ENCODE peak calls at places on chromosomes 1 and 21, in eight cellular contexts. R is fibroblast of lung; V is endothelial cell; Z is RWPE1; M is IMR-90; Y is dorsolateral prefrontal cortex; Q is AG04450; E is CD8-positive, alpha-beta T cell. B is an unnamed sample.

GRCh38 chr1:10515627-10516026 is 40.9 kb downstream of the PEX14 start:
- DNase-seq in R (no peak), V (no peak), Z (no peak), M (no peak), Y (no peak), Q (no peak), E (no peak), B (peak)

GRCh38 chr1:241021286-241021685 is 335.7 kb downstream of the RGS7 start:
- DNase-seq in R (no peak), V (no peak), Z (no peak), M (no peak), Y (no peak), Q (no peak), E (no peak), B (no peak)

GRCh38 chr1:236851871-236852270 is 56.8 kb downstream of the MTR start:
- DNase-seq in R (peak), V (no peak), Z (no peak), M (peak), Y (no peak), Q (no peak), E (no peak), B (peak)

GRCh38 chr1:10646347-10646861 is 150.0 kb downstream of the CASZ1 start:
- DNase-seq in R (peak), V (no peak), Z (peak), M (peak), Y (no peak), Q (peak), E (no peak), B (peak)

GRCh38 chr21:45559216-45560105 is 17.2 kb upstream of the SLC19A1 start:
- DNase-seq in R (no peak), V (no peak), Z (no peak), M (no peak), Y (peak), Q (no peak), E (no peak), B (no peak)

GRCh38 chr1:13948851-13949490 is 249.0 kb downstream of the PRDM2 start:
- DNase-seq in R (no peak), V (no peak), Z (no peak), M (no peak), Y (no peak), Q (no peak), E (no peak), B (no peak)

GRCh38 chr1:59638172-59638800 is 176.5 kb upstream of the HOOK1 start:
- DNase-seq in R (peak), V (peak), Z (no peak), M (peak), Y (no peak), Q (peak), E (no peak), B (no peak)

GRCh38 chr1:24475700-24476099 is 26.9 kb upstream of the RCAN3 start:
- DNase-seq in R (no peak), V (no peak), Z (no peak), M (no peak), Y (no peak), Q (no peak), E (no peak), B (no peak)

GRCh38 chr1:116001739-116002487 is 25.6 kb downstream of the SLC22A15 start:
- DNase-seq in R (no peak), V (no peak), Z (no peak), M (no peak), Y (no peak), Q (no peak), E (no peak), B (peak)

GRCh38 chr1:79749607-79750006 is 743.1 kb upstream of the ADGRL4 start:
- DNase-seq in R (no peak), V (no peak), Z (no peak), M (no peak), Y (no peak), Q (no peak), E (no peak), B (peak)

GRCh38 chr1:59502009-59502691 is 205.3 kb downstream of the FGGY start:
- DNase-seq in R (peak), V (no peak), Z (peak), M (no peak), Y (no peak), Q (no peak), E (no peak), B (peak)

GRCh38 chr1:79633456-79633855 is 626.9 kb upstream of the ADGRL4 start:
- DNase-seq in R (peak), V (no peak), Z (peak), M (peak), Y (no peak), Q (peak), E (no peak), B (peak)

GRCh38 chr1:152904688-152905440 is 3.5 kb upstream of the IVL start:
- DNase-seq in R (no peak), V (no peak), Z (no peak), M (no peak), Y (no peak), Q (no peak), E (no peak), B (no peak)

GRCh38 chr1:110185181-110185580 is 24.9 kb upstream of the KCNC4 start:
- DNase-seq in R (no peak), V (no peak), Z (no peak), M (no peak), Y (no peak), Q (no peak), E (no peak), B (no peak)

GRCh38 chr1:107535091-107535490 is 394.3 kb downstream of the NTNG1 start:
- DNase-seq in R (no peak), V (no peak), Z (no peak), M (no peak), Y (no peak), Q (no peak), E (no peak), B (no peak)

GRCh38 chr1:19955529-19956170 is 23.8 kb downstream of the PLA2G2A start:
- DNase-seq in R (no peak), V (no peak), Z (no peak), M (no peak), Y (no peak), Q (no peak), E (no peak), B (no peak)

GRCh38 chr1:8197493-8198282 is 120.2 kb upstream of the SLC45A1 start:
- DNase-seq in R (peak), V (no peak), Z (peak), M (peak), Y (no peak), Q (peak), E (no peak), B (peak)

GRCh38 chr21:44865561-44866280 is 7.8 kb downstream of the PTTG1IP start:
- DNase-seq in R (no peak), V (no peak), Z (no peak), M (no peak), Y (no peak), Q (no peak), E (no peak), B (no peak)

GRCh38 chr21:38979271-38980196 is 173.8 kb downstream of the ETS2 start:
- DNase-seq in R (peak), V (no peak), Z (no peak), M (peak), Y (no peak), Q (no peak), E (no peak), B (peak)

GRCh38 chr1:18282851-18283600 is 175.4 kb downstream of the IGSF21 start:
- DNase-seq in R (no peak), V (no peak), Z (no peak), M (no peak), Y (no peak), Q (no peak), E (no peak), B (no peak)

GRCh38 chr1:31765041-31765467 is 914 bp upstream of the ADGRB2 start:
- DNase-seq in R (no peak), V (peak), Z (no peak), M (peak), Y (peak), Q (no peak), E (no peak), B (no peak)

GRCh38 chr1:116485071-116485735 is 85.6 kb downstream of the CD58 start:
- DNase-seq in R (peak), V (peak), Z (peak), M (peak), Y (peak), Q (peak), E (peak), B (peak)

DNA sequence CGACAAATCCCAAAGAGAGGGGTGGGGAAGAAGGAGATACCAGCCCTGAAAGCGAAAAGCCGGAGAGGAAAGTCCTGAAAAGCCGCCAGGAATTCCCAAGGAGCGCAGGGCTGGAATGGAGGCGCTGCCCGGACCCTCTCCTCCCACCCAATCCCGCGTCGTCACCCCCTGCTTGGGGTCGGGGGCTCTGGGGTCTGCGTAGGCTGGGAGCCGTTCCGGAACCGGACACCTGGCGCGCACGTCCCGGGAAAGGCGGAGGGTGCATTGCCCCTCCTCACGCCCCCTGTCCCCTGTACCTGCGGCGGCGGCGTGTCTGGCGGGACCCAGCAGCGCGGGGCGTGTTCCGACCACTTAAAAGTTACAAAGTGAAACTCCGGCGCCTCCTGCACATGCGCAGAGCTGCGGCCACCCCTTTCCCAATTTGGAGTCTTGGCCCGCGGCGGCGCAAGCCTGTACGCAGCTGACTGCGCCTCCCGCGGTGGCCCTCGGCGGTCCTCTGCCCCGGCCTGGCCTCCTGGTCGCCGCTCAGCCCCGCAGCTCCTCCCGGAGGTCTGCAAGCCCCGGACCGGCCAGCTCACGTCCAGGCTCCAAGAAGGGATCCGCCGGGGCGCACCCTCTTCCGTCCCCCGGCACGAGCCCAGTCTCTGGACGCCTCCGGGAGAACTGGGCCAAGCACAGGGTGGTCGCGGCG is at the start of gene TMEM63A:
- DNase-seq in R (peak), V (peak), Z (peak), M (peak), Y (peak), Q (peak), E (peak), B (peak)
- TF ChIP-seq CTCF in R (peak), V (no peak), Z (peak), M (peak), Y (peak), Q (peak), E (no peak), B (peak)

GRCh38 chr1:181425566-181425965 is 57.8 kb upstream of the CACNA1E start:
- DNase-seq in R (no peak), V (no peak), Z (no peak), M (no peak), Y (no peak), Q (no peak), E (no peak), B (no peak)

GRCh38 chr1:181424786-181425403 is 58.4 kb upstream of the CACNA1E start:
- DNase-seq in R (peak), V (peak), Z (peak), M (peak), Y (peak), Q (peak), E (peak), B (peak)

GRCh38 chr1:181417915-181418314 is 65.4 kb upstream of the CACNA1E start:
- DNase-seq in R (no peak), V (no peak), Z (no peak), M (no peak), Y (no peak), Q (no peak), E (no peak), B (no peak)

GRCh38 chr1:181423301-181423918 is 59.9 kb upstream of the CACNA1E start:
- DNase-seq in R (peak), V (peak), Z (peak), M (peak), Y (peak), Q (no peak), E (no peak), B (peak)
- TF ChIP-seq CTCF in R (peak), V (peak), Z (peak), M (peak), Y (peak), Q (peak), E (peak), B (peak)

GRCh38 chr1:232306269-232306911 is 323.5 kb downstream of the SIPA1L2 start:
- DNase-seq in R (no peak), V (peak), Z (no peak), M (no peak), Y (no peak), Q (no peak), E (no peak), B (no peak)
- TF ChIP-seq CTCF in R (peak), V (no peak), Z (no peak), M (no peak), Y (no peak), Q (peak), E (no peak), B (peak)

GRCh38 chr1:165631403-165632151 is 543 bp downstream of the MGST3 start:
- DNase-seq in R (peak), V (peak), Z (peak), M (peak), Y (peak), Q (peak), E (no peak), B (peak)
- TF ChIP-seq CTCF in R (peak), V (no peak), Z (no peak), M (peak), Y (no peak), Q (peak), E (no peak), B (no peak)

GRCh38 chr21:30463713-30464112 is 16.5 kb downstream of the KRTAP19-1 start:
- DNase-seq in R (no peak), V (no peak), Z (peak), M (no peak), Y (no peak), Q (no peak), E (no peak), B (peak)
- TF ChIP-seq CTCF in R (no peak), V (peak), Z (peak), M (peak), Y (peak), Q (no peak), E (no peak), B (peak)

GRCh38 chr1:155513300-155513926 is 49.2 kb downstream of the ASH1L start:
- DNase-seq in R (peak), V (no peak), Z (no peak), M (peak), Y (no peak), Q (no peak), E (no peak), B (no peak)
- TF ChIP-seq CTCF in R (peak), V (no peak), Z (no peak), M (peak), Y (no peak), Q (peak), E (no peak), B (no peak)

DNA sequence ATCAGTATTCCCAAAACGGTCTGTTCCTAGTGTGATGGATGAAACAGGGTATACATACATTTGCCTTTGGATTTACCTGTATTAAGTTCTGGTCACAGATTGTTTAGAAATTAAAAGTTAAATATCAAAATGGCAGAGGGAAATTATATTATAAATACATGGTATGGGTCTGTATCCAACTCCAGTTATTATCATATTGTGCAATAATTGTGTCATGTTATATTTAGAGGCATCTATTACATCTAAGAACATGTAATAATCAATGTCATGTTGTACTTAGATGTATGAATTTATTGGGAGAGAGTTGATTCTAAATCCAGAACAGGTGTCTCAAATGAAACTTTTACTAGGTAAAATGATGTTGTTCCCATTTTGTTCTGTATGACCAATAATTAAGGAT is 79.6 kb downstream of the SNX7 start:
- DNase-seq in R (no peak), V (no peak), Z (no peak), M (no peak), Y (no peak), Q (no peak), E (no peak), B (no peak)
- TF ChIP-seq CTCF in R (no peak), V (no peak), Z (no peak), M (no peak), Y (no peak), Q (no peak), E (no peak), B (no peak)

GRCh38 chr1:92085727-92086126 is 5.6 kb downstream of the BTBD8 start:
- DNase-seq in R (no peak), V (no peak), Z (no peak), M (no peak), Y (no peak), Q (no peak), E (no peak), B (no peak)

GRCh38 chr1:92091625-92092024 is 11.5 kb downstream of the BTBD8 start:
- DNase-seq in R (no peak), V (no peak), Z (no peak), M (no peak), Y (no peak), Q (no peak), E (no peak), B (no peak)

GRCh38 chr1:92084651-92085050 is 4.5 kb downstream of the BTBD8 start:
- DNase-seq in R (no peak), V (no peak), Z (no peak), M (no peak), Y (no peak), Q (no peak), E (no peak), B (no peak)

DNA sequence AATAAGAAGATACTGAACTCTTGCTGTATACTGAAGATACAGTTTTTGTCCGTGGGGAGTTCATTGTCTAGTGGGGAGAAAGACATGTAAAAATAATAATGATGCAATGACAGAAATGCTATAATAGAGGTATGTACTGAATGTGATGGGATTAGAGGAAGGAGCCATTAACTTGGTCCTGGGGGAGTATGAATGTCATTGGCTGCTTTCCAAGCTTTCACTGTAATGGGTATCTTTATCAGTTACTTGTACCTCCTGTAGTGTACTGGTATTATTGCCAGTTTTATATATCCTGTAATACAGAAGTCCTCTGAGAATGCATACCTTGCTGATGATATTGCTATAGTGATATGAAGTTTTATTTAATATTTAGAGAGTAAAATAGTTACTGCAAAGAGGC is 7.4 kb downstream of the BTBD8 start:
- DNase-seq in R (no peak), V (no peak), Z (no peak), M (no peak), Y (no peak), Q (no peak), E (no peak), B (no peak)
- TF ChIP-seq CTCF in R (no peak), V (no peak), Z (no peak), M (no peak), Y (no peak), Q (no peak), E (no peak), B (no peak)

GRCh38 chr1:82991569-82991968 is 1007.4 kb downstream of the TTLL7 start:
- DNase-seq in R (peak), V (no peak), Z (no peak), M (no peak), Y (no peak), Q (no peak), E (no peak), B (no peak)

GRCh38 chr1:82994866-82995370 is 1004.0 kb downstream of the TTLL7 start:
- DNase-seq in R (no peak), V (no peak), Z (no peak), M (no peak), Y (no peak), Q (no peak), E (no peak), B (no peak)
- TF ChIP-seq CTCF in R (no peak), V (no peak), Z (no peak), M (no peak), Y (no peak), Q (no peak), E (no peak), B (no peak)

B was measured in bronchial epithelial cell.